ENCODE peak calls at places on chromosomes 2 and 18, in four cellular contexts. G is WTC11, F is K562, A is H1. U is an unnamed sample.

GRCh38 chr2:63057249-63058148 is 6.9 kb downstream of the OTX1 start:
- DNase-seq in F (no peak), A (peak; percentile 68), G (peak; percentile 18), U (peak; percentile 27)

GRCh38 chr18:47832348-47832747 is 98.1 kb downstream of the SMAD2 start:
- DNase-seq in G (no peak), F (no peak), A (no peak), U (no peak)

GRCh38 chr2:189821953-189822748 is 37.9 kb downstream of the PMS1 start:
- DNase-seq in F (no peak), A (no peak), G (no peak), U (peak; percentile 16)

GRCh38 chr2:100821255-100821912 is 1.4 kb downstream of the NPAS2 start:
- DNase-seq in F (no peak), A (no peak), G (no peak), U (no peak)

GRCh38 chr2:27811768-27812167 is 40.2 kb downstream of the MRPL33 start:
- DNase-seq in A (no peak), G (no peak), F (no peak), U (no peak)

GRCh38 chr2:99974966-99975365 is 167.4 kb downstream of the AFF3 start:
- DNase-seq in G (no peak), F (no peak), A (no peak), U (no peak)

GRCh38 chr2:166568409-166568808 is 74.4 kb upstream of the SCN7A start:
- DNase-seq in G (no peak), A (no peak), F (no peak), U (no peak)

GRCh38 chr18:50473896-50474295 is 86.0 kb upstream of the MAPK4 start:
- DNase-seq in G (no peak), F (no peak), A (no peak), U (no peak)

GRCh38 chr2:96103388-96103705 is 13.0 kb downstream of the ADRA2B start:
- DNase-seq in F (no peak), G (peak; percentile 6), A (peak; percentile 44), U (peak; percentile 14)

DNA sequence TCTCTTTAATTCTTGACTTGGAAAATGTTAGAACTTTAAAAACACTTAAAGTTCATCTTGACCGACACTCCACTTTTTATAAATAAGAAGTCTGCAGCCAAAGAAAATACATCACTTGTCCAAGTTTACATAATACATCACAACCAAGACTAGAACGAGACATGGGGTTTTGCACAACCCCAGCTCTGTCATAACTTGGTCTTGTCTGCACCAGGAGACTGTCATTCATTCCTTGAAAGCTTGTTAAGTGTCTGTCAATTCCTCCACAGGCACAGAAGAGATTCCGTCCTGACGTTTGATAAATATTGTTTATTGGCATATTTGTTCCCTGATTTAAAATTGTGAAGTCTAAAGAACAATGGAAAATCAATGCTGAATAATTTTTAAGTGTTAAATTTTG is 139.5 kb upstream of the SETBP1 start:
- DNase-seq in F (no peak), A (no peak), G (no peak), U (no peak)
- TF ChIP-seq TEAD4 in F (no peak), A (no peak), G (no peak), U (no peak)

GRCh38 chr2:207746131-207746530 is 23.6 kb downstream of the FZD5 start:
- DNase-seq in A (no peak), F (peak; percentile 49), G (peak; percentile 55), U (peak; percentile 64)
- TF ChIP-seq TEAD4 in A (no peak), F (no peak), G (no peak), U (no peak)

GRCh38 chr2:220226076-220226475 is 598.6 kb downstream of the SLC4A3 start:
- DNase-seq in A (no peak), F (no peak), G (no peak), U (no peak)

GRCh38 chr2:220221904-220222495 is 594.6 kb downstream of the SLC4A3 start:
- DNase-seq in A (no peak), G (no peak), F (no peak), U (no peak)

GRCh38 chr2:220226541-220226940 is 599.1 kb downstream of the SLC4A3 start:
- DNase-seq in G (no peak), A (no peak), F (no peak), U (no peak)

GRCh38 chr2:220227272-220227920 is 600.0 kb downstream of the SLC4A3 start:
- DNase-seq in A (no peak), G (no peak), F (no peak), U (no peak)

DNA sequence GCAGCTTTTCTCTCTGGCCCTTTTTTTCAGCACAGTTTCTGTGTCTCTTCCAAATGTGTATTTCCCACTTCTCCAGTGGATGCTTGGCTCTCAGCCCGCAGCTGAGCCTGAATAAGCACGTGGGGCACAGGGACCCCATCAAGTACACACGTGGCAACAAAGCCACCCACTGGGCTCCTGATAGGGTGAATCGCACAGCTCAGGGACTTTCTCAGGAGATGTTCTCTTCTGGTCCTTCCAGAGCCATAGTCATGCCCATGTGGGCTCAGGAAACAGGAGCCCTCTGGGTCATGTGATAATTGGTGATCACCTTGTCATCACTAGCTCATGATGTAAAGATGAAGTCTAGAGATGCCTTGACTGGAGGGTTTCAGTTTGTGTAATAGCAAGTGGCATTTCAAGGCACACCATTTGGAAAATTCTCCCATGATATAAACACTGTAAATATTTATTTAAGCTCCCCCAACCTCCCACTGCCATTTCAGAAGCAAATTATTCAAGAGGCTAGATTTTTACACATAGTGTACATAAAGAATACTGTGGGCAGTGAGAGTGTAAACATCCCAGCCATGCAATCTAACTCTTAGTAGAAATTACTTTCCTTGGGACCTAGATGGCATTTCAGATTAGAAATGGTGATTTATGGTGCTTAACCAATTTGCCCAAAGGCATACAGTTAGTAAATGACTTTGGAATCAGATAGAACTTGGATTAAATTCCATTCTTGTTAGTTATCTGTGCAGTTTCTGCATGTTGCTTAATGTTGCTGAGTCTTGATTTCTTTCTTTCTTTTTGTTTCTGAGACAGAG is 597.5 kb downstream of the SLC4A3 start:
- DNase-seq in A (no peak), F (no peak), G (no peak), U (no peak)
- TF ChIP-seq TEAD4 in A (no peak), F (no peak), G (no peak), U (peak; percentile 89)

GRCh38 chr2:241611062-241611461 is 25.9 kb downstream of the THAP4 start:
- DNase-seq in F (no peak), G (no peak), A (no peak), U (no peak)

GRCh38 chr2:241615522-241616052 is 21.4 kb downstream of the THAP4 start:
- DNase-seq in G (no peak), F (no peak), A (no peak), U (no peak)

GRCh38 chr2:241612156-241613017 is 24.6 kb downstream of the THAP4 start:
- DNase-seq in A (no peak), G (no peak), F (no peak), U (no peak)

GRCh38 chr2:241615041-241615440 is 21.9 kb downstream of the THAP4 start:
- DNase-seq in A (no peak), F (no peak), G (no peak), U (no peak)

GRCh38 chr2:241613018-241613780 is 23.8 kb downstream of the THAP4 start:
- DNase-seq in A (no peak), G (no peak), F (no peak), U (no peak)
- TF ChIP-seq TEAD4 in A (no peak), G (no peak), F (no peak), U (no peak)

GRCh38 chr2:149858214-149858613 is 270.6 kb upstream of the MMADHC start:
- DNase-seq in F (no peak), A (no peak), G (no peak), U (no peak)
- TF ChIP-seq TEAD4 in F (no peak), A (no peak), G (no peak), U (no peak)

DNA sequence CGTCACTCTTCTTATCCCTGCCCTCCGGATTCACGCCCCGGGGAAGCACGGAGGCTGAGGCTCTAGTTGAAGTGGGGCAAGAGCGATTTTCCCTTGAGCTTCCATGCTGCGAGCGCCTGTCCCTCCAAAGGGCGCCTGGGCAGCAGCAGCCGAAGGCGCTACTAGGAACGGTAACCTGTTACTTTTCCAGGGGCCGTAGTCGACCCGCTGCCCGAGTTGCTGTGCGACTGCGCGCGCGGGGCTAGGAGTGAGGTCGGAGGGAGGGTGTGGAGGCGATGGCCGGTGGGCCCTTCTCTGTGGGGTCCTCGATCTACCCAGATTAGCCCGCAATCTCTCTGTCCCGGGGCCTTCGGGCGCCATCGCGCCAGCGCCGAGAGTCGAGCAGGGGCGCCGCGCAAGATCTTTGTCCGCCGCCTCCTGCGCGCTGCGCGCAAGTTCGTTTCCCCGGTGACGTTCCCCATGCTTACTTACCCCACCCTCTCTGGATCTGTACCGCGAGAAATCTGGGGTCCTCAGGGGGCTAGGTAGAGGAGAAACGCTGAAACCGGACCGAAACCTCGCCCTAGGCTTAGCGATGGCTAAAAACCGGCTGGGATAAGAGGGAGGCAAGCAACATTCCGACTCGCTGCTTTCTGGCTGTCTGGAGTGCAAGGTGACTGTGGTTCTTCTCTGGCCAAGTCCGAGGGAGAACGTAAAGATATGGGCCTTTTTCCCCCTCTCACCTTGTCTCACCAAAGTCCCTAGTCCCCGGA is 736 bp downstream of the GAD1 start:
- DNase-seq in F (peak; percentile 30), A (peak; percentile 76), G (peak; percentile 46), U (peak; percentile 60)
- TF ChIP-seq TEAD4 in F (no peak), A (no peak), G (no peak), U (no peak)

U was measured in SK-N-SH.